ENCODE peak calls at places on chromosome 18, in five cellular contexts. S, D, Y, E and R are unnamed samples.

GRCh38 chr18:34707670-34708069 is 2.4 kb upstream of the DTNA start:
- DNase-seq in S (peak; percentile 35), D (no peak), Y (no peak), E (no peak), R (peak; percentile 92)

GRCh38 chr18:71068338-71068737 is 779.5 kb downstream of the SOCS6 start:
- DNase-seq in S (no peak), D (no peak), Y (no peak), E (no peak), R (no peak)

GRCh38 chr18:9069482-9070059 is 32.9 kb upstream of the NDUFV2 start:
- DNase-seq in S (no peak), D (no peak), Y (no peak), E (peak; percentile 66), R (no peak)

GRCh38 chr18:63774511-63774910 is 707 bp upstream of the SERPINB7 start:
- DNase-seq in S (no peak), D (no peak), Y (no peak), E (no peak), R (no peak)

GRCh38 chr18:28267878-28268625 is 91.1 kb upstream of the CDH2 start:
- DNase-seq in S (peak; percentile 5), D (no peak), Y (no peak), E (no peak), R (peak; percentile 31)

GRCh38 chr18:79962835-79963657 is 1.4 kb upstream of the HSBP1L1 start:
- DNase-seq in S (no peak), D (no peak), Y (no peak), E (peak; percentile 84), R (no peak)

GRCh38 chr18:76246579-76246978 is 248.5 kb downstream of the ZNF516 start:
- DNase-seq in S (no peak), D (no peak), Y (no peak), E (no peak), R (no peak)

GRCh38 chr18:44715841-44716240 is 35.2 kb downstream of the SETBP1 start:
- DNase-seq in S (no peak), D (no peak), Y (no peak), E (no peak), R (no peak)

GRCh38 chr18:10927980-10928605 is 221.3 kb downstream of the PIEZO2 start:
- DNase-seq in S (no peak), D (no peak), Y (no peak), E (peak; percentile 72), R (peak; percentile 37)

GRCh38 chr18:10928971-10929373 is 220.4 kb downstream of the PIEZO2 start:
- DNase-seq in S (no peak), D (no peak), Y (no peak), E (peak; percentile 87), R (peak; percentile 97)

GRCh38 chr18:10924290-10924689 is 225.1 kb downstream of the PIEZO2 start:
- DNase-seq in S (no peak), D (no peak), Y (no peak), E (no peak), R (no peak)

GRCh38 chr18:10927290-10927979 is 221.9 kb downstream of the PIEZO2 start:
- DNase-seq in S (no peak), D (no peak), Y (no peak), E (no peak), R (peak; percentile 89)

DNA sequence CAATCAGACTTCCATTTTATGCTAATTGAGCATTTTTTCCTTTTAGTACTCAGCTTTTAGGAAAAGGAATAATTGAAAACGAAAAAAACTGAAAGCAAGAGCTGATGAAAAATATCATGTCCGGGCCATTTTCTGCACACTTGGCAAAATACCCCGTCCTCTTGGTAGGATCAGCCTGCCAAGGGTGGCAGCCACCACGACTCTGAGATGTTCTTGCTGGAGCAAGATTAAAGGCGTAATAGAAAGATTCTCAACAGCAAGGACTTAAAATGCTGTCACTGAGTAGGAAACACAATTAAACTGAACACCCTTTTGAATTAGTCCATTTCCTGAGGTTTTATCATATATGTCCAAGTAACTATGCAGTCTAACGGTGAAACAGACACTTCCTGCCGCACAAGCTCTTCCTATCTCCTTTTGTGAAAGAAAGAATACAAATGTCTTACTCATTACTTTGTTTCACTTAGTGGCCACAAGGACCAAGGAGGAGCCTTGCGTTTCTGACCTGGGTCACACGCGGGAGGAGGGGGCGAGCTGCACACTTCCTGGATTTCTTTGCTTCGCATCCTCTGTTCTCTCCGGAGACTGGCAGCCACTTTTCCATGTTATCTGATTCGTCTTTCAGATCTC is 222.7 kb downstream of the PIEZO2 start:
- DNase-seq in S (no peak), D (no peak), Y (no peak), E (peak; percentile 47), R (peak; percentile 68)
- TF ChIP-seq SMC3 in S (no peak), D (no peak), Y (no peak), E (peak; percentile 15), R (no peak)

DNA sequence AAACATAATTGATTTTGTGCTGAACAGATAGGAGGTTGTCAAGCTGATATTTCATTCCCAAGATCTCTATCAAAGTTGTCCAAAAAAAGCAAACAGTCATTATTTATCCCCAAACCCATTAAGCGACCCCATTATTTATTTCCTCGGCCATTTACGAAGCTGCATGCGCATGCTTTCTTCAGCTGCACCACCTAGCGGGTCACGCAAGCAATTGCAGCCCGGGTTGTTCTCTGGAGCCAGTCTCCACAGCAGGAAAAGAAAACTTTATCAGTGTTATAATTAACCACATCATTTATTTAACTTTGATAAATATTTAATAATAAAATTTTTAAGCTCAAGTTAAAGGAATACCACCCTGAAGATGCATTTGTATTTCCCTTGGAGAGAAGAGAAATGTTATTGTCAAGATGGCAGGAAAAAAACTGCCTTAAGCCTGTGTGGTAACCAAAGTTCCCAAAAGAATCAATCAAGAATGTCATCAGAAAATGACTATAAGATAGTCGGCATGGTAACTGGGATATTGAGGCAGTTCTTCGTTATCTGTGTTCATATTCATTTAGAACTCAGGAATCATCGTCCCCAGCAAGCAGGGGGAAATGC is 304.7 kb downstream of the FBXO15 start:
- DNase-seq in S (peak; percentile 40), D (peak; percentile 4), Y (peak; percentile 49), E (peak; percentile 1), R (peak; percentile 65)
- TF ChIP-seq SMC3 in S (peak; percentile 71), D (peak; percentile 47), Y (peak; percentile 79), E (peak; percentile 88), R (peak; percentile 87)

GRCh38 chr18:58556333-58557012 is 72.4 kb downstream of the ALPK2 start:
- DNase-seq in S (no peak), D (no peak), Y (peak; percentile 69), E (no peak), R (no peak)
- TF ChIP-seq SMC3 in S (no peak), D (no peak), Y (no peak), E (no peak), R (no peak)

GRCh38 chr18:75003764-75004690 is 204.9 kb downstream of the PTGR3 start:
- DNase-seq in S (no peak), D (no peak), Y (no peak), E (no peak), R (no peak)
- TF ChIP-seq SMC3 in S (no peak), D (no peak), Y (no peak), E (no peak), R (no peak)

GRCh38 chr18:50578651-50579050 is 18.8 kb downstream of the MAPK4 start:
- DNase-seq in S (peak; percentile 36), D (no peak), Y (no peak), E (no peak), R (no peak)

GRCh38 chr18:50581517-50581916 is 21.6 kb downstream of the MAPK4 start:
- DNase-seq in S (no peak), D (no peak), Y (no peak), E (no peak), R (no peak)

GRCh38 chr18:50578030-50578429 is 18.1 kb downstream of the MAPK4 start:
- DNase-seq in S (no peak), D (no peak), Y (no peak), E (no peak), R (no peak)

GRCh38 chr18:50582500-50582899 is 22.6 kb downstream of the MAPK4 start:
- DNase-seq in S (no peak), D (no peak), Y (no peak), E (no peak), R (no peak)

GRCh38 chr18:50579061-50579774 is 19.3 kb downstream of the MAPK4 start:
- DNase-seq in S (no peak), D (no peak), Y (no peak), E (no peak), R (no peak)
- TF ChIP-seq SMC3 in S (no peak), D (no peak), Y (no peak), E (no peak), R (no peak)

DNA sequence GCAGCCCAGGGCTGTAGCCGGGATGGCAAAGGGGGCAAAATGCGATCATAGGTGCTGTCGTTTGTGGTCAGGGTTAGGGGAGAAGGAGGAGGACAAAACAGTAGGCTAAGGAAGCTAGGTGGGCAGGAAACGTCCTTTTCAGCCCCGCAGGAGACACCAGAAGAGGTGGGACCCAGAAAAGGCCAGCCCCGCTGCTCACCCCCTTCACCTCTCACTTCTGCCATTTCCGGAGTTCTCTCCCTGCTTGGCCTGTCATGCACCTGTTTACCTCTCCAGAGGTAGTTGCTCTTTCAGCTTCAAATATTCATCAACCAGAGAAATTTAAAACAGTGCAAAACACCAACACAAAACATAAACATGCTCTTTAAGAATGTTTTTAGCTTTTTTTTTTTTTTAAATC is 849 bp downstream of the AQP4 start:
- DNase-seq in S (no peak), D (no peak), Y (no peak), E (no peak), R (no peak)
- TF ChIP-seq SMC3 in S (no peak), D (no peak), Y (no peak), E (no peak), R (no peak)